ENCODE peak calls at places on chromosomes 3 and 15, in four cellular contexts. Z is iPS-NIHi11, U is breast epithelium, X is left lung. R is an unnamed sample.

GRCh38 chr3:100650651-100651611 is 41.5 kb downstream of the ADGRG7 start:
- DNase-seq in Z (no peak), U (no peak), X (no peak), R (peak)

GRCh38 chr3:137612293-137612692 is 151.8 kb upstream of the SOX14 start:
- DNase-seq in Z (peak), U (no peak), X (no peak), R (no peak)

GRCh38 chr3:190626951-190627620 is 113.2 kb downstream of the IL1RAP start:
- DNase-seq in Z (no peak), U (no peak), X (no peak), R (no peak)

GRCh38 chr3:156014456-156014855 is 105.9 kb upstream of the KCNAB1 start:
- DNase-seq in Z (no peak), U (no peak), X (no peak), R (no peak)

GRCh38 chr3:184822654-184823053 is 10.7 kb downstream of the VPS8 start:
- DNase-seq in Z (no peak), U (no peak), X (no peak), R (no peak)

GRCh38 chr15:31326729-31327673 is at the start of gene KLF13:
- DNase-seq in Z (peak), U (no peak), X (no peak), R (peak)

GRCh38 chr3:151404316-151404715 is 19.8 kb upstream of the P2RY12 start:
- DNase-seq in Z (no peak), U (no peak), X (no peak), R (no peak)

GRCh38 chr3:56887402-56888025 is 85.8 kb upstream of the ARHGEF3 start:
- DNase-seq in Z (no peak), U (no peak), X (no peak), R (no peak)

GRCh38 chr15:33211409-33211808 is 16.9 kb upstream of the FMN1 start:
- DNase-seq in Z (no peak), U (peak), X (no peak), R (peak)

R was measured in tibial nerve.